ENCODE peak calls at places on chromosomes 16 and 17, in ten cellular contexts. S, U, M, T, D, W, Z, P, R and B are unnamed samples. For H3K4me1, the result is how much of the 10 kb centered on the place peaks cover.

GRCh38 chr17:69540356-69540755 is 125.9 kb downstream of the MAP2K6 start:
- DNase-seq in S (no peak), U (no peak), M (no peak), T (no peak), D (no peak), W (peak), Z (no peak), P (no peak), R (no peak), B (no peak)

GRCh38 chr16:49399594-49400364 is 26.2 kb downstream of the C16orf78 start:
- DNase-seq in S (no peak), U (no peak), M (no peak), T (no peak), D (no peak), W (no peak), Z (no peak), P (no peak), R (no peak), B (no peak)

GRCh38 chr17:75124041-75124818 is 7.3 kb downstream of the NT5C start:
- DNase-seq in S (no peak), U (peak), M (peak), T (peak), D (no peak), W (peak), Z (no peak), P (peak), R (peak), B (peak)

GRCh38 chr16:57628008-57628781 is at the start of gene ADGRG1:
- DNase-seq in S (peak), U (peak), M (peak), T (no peak), D (no peak), W (peak), Z (peak), P (peak), R (peak), B (peak)

GRCh38 chr17:59329558-59330313 is 1.7 kb upstream of the YPEL2 start:
- DNase-seq in S (peak), U (peak), M (peak), T (peak), D (peak), W (peak), Z (no peak), P (peak), R (peak), B (peak)

GRCh38 chr17:77372444-77373297 is 231.9 kb downstream of the SEC14L1 start:
- DNase-seq in S (peak), U (peak), M (peak), T (peak), D (peak), W (peak), Z (no peak), P (peak), R (peak), B (peak)

GRCh38 chr17:3867606-3868005 is 21.6 kb upstream of the NCBP3 start:
- DNase-seq in S (no peak), U (no peak), M (no peak), T (no peak), D (no peak), W (no peak), Z (no peak), P (no peak), R (no peak), B (no peak)

GRCh38 chr17:59372138-59372751 is 40.8 kb downstream of the YPEL2 start:
- DNase-seq in S (no peak), U (peak), M (peak), T (no peak), D (no peak), W (peak), Z (no peak), P (no peak), R (no peak), B (peak)

GRCh38 chr17:38881600-38882191 is 11.8 kb downstream of the LASP1 start:
- DNase-seq in S (peak), U (peak), M (peak), T (peak), D (no peak), W (peak), Z (no peak), P (peak), R (no peak), B (peak)

GRCh38 chr17:28293994-28294393 is 25.0 kb upstream of the TMEM97 start:
- DNase-seq in S (no peak), U (no peak), M (no peak), T (no peak), D (no peak), W (no peak), Z (no peak), P (no peak), R (no peak), B (no peak)

GRCh38 chr17:28295677-28296578 is 23.1 kb upstream of the TMEM97 start:
- DNase-seq in S (no peak), U (no peak), M (no peak), T (no peak), D (no peak), W (no peak), Z (no peak), P (no peak), R (no peak), B (no peak)

DNA sequence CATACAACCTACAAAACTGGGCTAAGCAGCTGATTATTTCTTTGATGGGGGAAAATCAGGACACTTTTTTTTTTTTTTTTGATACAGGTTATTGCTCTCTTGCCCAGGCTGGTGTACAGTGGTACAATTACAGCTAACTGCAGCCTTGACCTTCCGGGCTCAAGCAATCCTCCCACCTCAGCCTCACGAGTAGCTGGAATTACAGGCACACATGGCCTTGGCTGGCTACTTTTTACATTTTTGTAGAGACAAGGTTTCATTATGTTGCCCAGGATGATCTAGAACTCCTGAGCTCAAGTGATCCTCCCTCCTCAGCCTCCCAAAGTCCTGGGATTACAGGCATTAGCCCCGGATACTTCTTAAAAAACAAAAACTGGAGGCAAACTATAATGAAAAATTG is 20.6 kb upstream of the TMEM97 start:
- DNase-seq in S (no peak), U (no peak), M (no peak), T (no peak), D (no peak), W (no peak), Z (no peak), P (no peak), R (no peak), B (no peak)
- H3K4me3 ChIP-seq in S (no peak), U (no peak), M (no peak), T (no peak), D (no peak), W (no peak), Z (no peak), P (no peak), R (no peak), B (no peak)

GRCh38 chr16:28105297-28105696 is 41.8 kb upstream of the GSG1L start:
- DNase-seq in S (no peak), U (no peak), M (no peak), T (no peak), D (no peak), W (no peak), Z (no peak), P (no peak), R (no peak), B (no peak)
- H3K4me1 ChIP-seq in S (under half), U (under half), M (under half), T (under half), D (under half), W (under half), Z (under half), P (under half), R (under half), B (under half)

GRCh38 chr16:11104168-11105037 is 151.6 kb downstream of the SOCS1 start:
- DNase-seq in S (no peak), U (no peak), M (no peak), T (no peak), D (no peak), W (no peak), Z (no peak), P (no peak), R (no peak), B (no peak)
- H3K4me3 ChIP-seq in S (no peak), U (no peak), M (no peak), T (no peak), D (peak), W (no peak), Z (peak), P (no peak), R (no peak), B (no peak)

GRCh38 chr17:41657936-41658335 is 30.7 kb upstream of the EIF1 start:
- DNase-seq in S (no peak), U (no peak), M (no peak), T (no peak), D (no peak), W (no peak), Z (no peak), P (no peak), R (peak), B (no peak)

GRCh38 chr17:41659813-41660212 is 28.9 kb upstream of the EIF1 start:
- DNase-seq in S (no peak), U (peak), M (no peak), T (no peak), D (no peak), W (no peak), Z (no peak), P (no peak), R (no peak), B (no peak)

GRCh38 chr17:41663451-41664171 is 25.1 kb upstream of the EIF1 start:
- DNase-seq in S (no peak), U (no peak), M (no peak), T (no peak), D (no peak), W (no peak), Z (no peak), P (no peak), R (peak), B (no peak)

GRCh38 chr17:41657164-41657754 is 31.4 kb upstream of the EIF1 start:
- DNase-seq in S (no peak), U (no peak), M (no peak), T (no peak), D (no peak), W (no peak), Z (no peak), P (no peak), R (peak), B (no peak)

GRCh38 chr17:41660221-41660711 is 28.4 kb upstream of the EIF1 start:
- DNase-seq in S (no peak), U (no peak), M (peak), T (no peak), D (no peak), W (no peak), Z (no peak), P (no peak), R (no peak), B (no peak)
- H3K4me1 ChIP-seq in S (under half), U (under half), M (under half), T (under half), D (under half), W (under half), Z (under half), P (under half), R (half or more), B (under half)

GRCh38 chr17:72119963-72120877 is 600 bp upstream of the SOX9 start:
- DNase-seq in S (peak), U (peak), M (peak), T (no peak), D (no peak), W (peak), Z (no peak), P (no peak), R (peak), B (no peak)
- H3K4me3 ChIP-seq in S (peak), U (peak), M (peak), T (no peak), D (no peak), W (peak), Z (peak), P (no peak), R (peak), B (no peak)

DNA sequence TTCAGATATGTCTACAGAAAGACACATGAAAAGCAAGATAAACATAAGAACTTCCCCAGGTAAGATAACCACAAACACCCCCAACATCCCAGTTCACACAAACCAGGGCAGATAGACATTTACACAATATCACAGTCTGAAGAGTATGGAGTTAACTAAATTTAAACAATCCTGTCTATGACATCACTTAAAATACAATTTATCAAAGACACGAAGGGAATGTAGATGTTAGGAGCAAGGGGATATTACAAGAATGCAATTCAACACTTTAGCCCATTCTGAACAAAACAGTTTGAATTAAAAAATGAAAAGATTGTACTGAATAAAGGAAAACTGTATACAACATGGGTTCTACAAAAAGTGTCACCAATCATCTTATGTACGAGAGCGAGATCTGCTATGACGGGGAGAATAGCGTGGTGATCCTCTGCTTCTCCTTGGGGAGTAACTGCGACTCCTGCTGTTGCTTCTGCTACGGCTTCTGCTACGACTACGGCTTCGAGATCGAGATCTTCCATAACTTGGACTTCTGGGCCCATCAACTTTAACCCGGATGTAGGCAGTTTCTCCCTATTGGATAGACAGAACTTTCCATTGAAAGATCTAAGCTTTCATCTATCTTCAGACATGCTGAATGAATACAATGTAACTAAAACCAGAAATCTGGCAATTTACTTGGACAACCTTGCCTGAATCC is 1.9 kb downstream of the SRSF1 start:
- DNase-seq in S (peak), U (peak), M (peak), T (no peak), D (no peak), W (no peak), Z (no peak), P (no peak), R (peak), B (no peak)
- H3K4me1 ChIP-seq in S (half or more), U (under half), M (under half), T (under half), D (under half), W (under half), Z (under half), P (under half), R (under half), B (under half)